ENCODE peak calls at places on chromosome X, in five cellular contexts. X, C, O, P and A are unnamed samples.

GRCh38 chrX:151713859-151714258 is 2.0 kb upstream of the FATE1 start:
- DNase-seq in O (no peak), P (no peak), C (no peak), X (no peak), A (no peak)

GRCh38 chrX:40314070-40314469 is 216.3 kb upstream of the BCOR start:
- DNase-seq in C (peak), P (no peak), O (no peak), X (no peak), A (no peak)

GRCh38 chrX:135528274-135528673 is 7.8 kb downstream of the INTS6L start:
- DNase-seq in C (no peak), O (no peak), X (no peak), P (no peak), A (no peak)

GRCh38 chrX:107025538-107025937 is 25.5 kb upstream of the MORC4 start:
- DNase-seq in X (no peak), O (peak), C (peak), P (no peak), A (peak)

GRCh38 chrX:24025741-24026402 is 1.1 kb downstream of the KLHL15 start:
- DNase-seq in O (no peak), X (no peak), C (peak), P (peak), A (no peak)

GRCh38 chrX:46757052-46757451 is 1.9 kb downstream of the SLC9A7 start:
- DNase-seq in X (no peak), C (no peak), O (no peak), P (no peak), A (no peak)

GRCh38 chrX:43605351-43605750 is 50.7 kb upstream of the MAOA start:
- DNase-seq in C (no peak), P (no peak), O (no peak), X (no peak), A (no peak)

GRCh38 chrX:44946771-44947170 is 73.8 kb downstream of the KDM6A start:
- DNase-seq in P (no peak), X (no peak), C (no peak), O (no peak), A (no peak)

GRCh38 chrX:72693477-72693876 is 20.6 kb downstream of the PHKA1 start:
- DNase-seq in X (no peak), O (no peak), P (no peak), C (no peak), A (no peak)

GRCh38 chrX:68060506-68061205 is 372.6 kb downstream of the OPHN1 start:
- DNase-seq in P (no peak), O (no peak), C (no peak), X (no peak), A (no peak)

GRCh38 chrX:13901354-13901753 is 84.5 kb upstream of the GPM6B start:
- DNase-seq in X (no peak), P (no peak), C (no peak), O (no peak), A (no peak)

GRCh38 chrX:150704030-150704613 is 10.9 kb downstream of the MTMR1 start:
- DNase-seq in X (no peak), O (no peak), P (no peak), C (no peak), A (no peak)

GRCh38 chrX:25433307-25433706 is 417.5 kb upstream of the ARX start:
- DNase-seq in P (no peak), X (no peak), C (no peak), O (no peak), A (no peak)

GRCh38 chrX:54807524-54808108 is at the start of gene MAGED2:
- DNase-seq in X (no peak), O (peak), C (peak), P (no peak), A (no peak)

GRCh38 chrX:78092296-78092695 is 11.8 kb upstream of the PGK1 start:
- DNase-seq in P (no peak), C (no peak), O (no peak), X (no peak), A (no peak)

GRCh38 chrX:110915120-110915519 is 119.5 kb upstream of the CHRDL1 start:
- DNase-seq in X (no peak), O (no peak), P (no peak), C (no peak), A (no peak)

GRCh38 chrX:136275553-136275952 is 24.4 kb upstream of the MAP7D3 start:
- DNase-seq in P (no peak), X (no peak), O (no peak), C (no peak), A (no peak)

GRCh38 chrX:84046403-84046984 is 141.5 kb downstream of the RPS6KA6 start:
- DNase-seq in P (no peak), X (no peak), C (peak), O (peak), A (peak)

GRCh38 chrX:11239230-11239629 is 54.0 kb upstream of the AMELX start:
- DNase-seq in O (peak), X (no peak), C (no peak), P (no peak), A (peak)

GRCh38 chrX:109839694-109840358 is 106.8 kb upstream of the ACSL4 start:
- DNase-seq in C (no peak), P (no peak), O (no peak), X (no peak), A (no peak)

GRCh38 chrX:132023896-132024386 is 839 bp downstream of the STK26 start:
- DNase-seq in C (no peak), P (no peak), O (no peak), X (peak), A (no peak)

GRCh38 chrX:6782831-6783230 is 247.9 kb upstream of the VCX3A start:
- DNase-seq in C (no peak), P (no peak), O (no peak), X (no peak), A (no peak)

GRCh38 chrX:74246524-74246923 is 57.5 kb upstream of the ZCCHC13 start:
- DNase-seq in C (no peak), X (no peak), O (no peak), P (no peak), A (no peak)

GRCh38 chrX:111511477-111511876 is at the start of gene SERTM2:
- DNase-seq in X (no peak), P (no peak), O (no peak), C (peak), A (no peak)

GRCh38 chrX:16251782-16252181 is 84.5 kb downstream of the MAGEB17 start:
- DNase-seq in X (no peak), O (no peak), P (no peak), C (no peak), A (no peak)

GRCh38 chrX:39504850-39505259 is 592.9 kb downstream of the BCOR start:
- DNase-seq in X (no peak), O (no peak), C (no peak), P (no peak), A (no peak)

GRCh38 chrX:53824686-53825085 is 138.2 kb upstream of the HUWE1 start:
- DNase-seq in C (no peak), P (no peak), O (no peak), X (no peak), A (no peak)

GRCh38 chrX:119266364-119266995 is 30.4 kb downstream of the PGRMC1 start:
- DNase-seq in O (no peak), X (no peak), C (peak), P (peak), A (no peak)

GRCh38 chrX:56796641-56797395 is 67.8 kb downstream of the NBDY start:
- DNase-seq in C (no peak), X (no peak), O (no peak), P (peak), A (no peak)

GRCh38 chrX:135463937-135464336 is 42.2 kb downstream of the SMIM10L2A start:
- DNase-seq in O (no peak), X (no peak), P (no peak), C (no peak), A (no peak)

GRCh38 chrX:10884246-10884645 is 226.9 kb upstream of the HCCS start:
- DNase-seq in P (no peak), X (no peak), O (no peak), C (no peak), A (no peak)

GRCh38 chrX:153074935-153075334 is 2.7 kb downstream of the PNMA6A start:
- DNase-seq in P (no peak), X (no peak), O (no peak), C (no peak), A (no peak)

GRCh38 chrX:96752776-96753175 is 68.1 kb downstream of the DIAPH2 start:
- DNase-seq in P (no peak), X (no peak), O (no peak), C (no peak), A (no peak)

GRCh38 chrX:47623540-47624027 is 3.9 kb upstream of the SYN1 start:
- DNase-seq in P (no peak), C (peak), O (peak), X (no peak), A (no peak)

GRCh38 chrX:22063284-22063683 is 31.2 kb downstream of the PHEX start:
- DNase-seq in O (no peak), P (no peak), C (no peak), X (no peak), A (no peak)

GRCh38 chrX:102934624-102935023 is 2.4 kb upstream of the RAB40AL start:
- DNase-seq in O (no peak), P (no peak), C (no peak), X (no peak), A (no peak)

GRCh38 chrX:114626323-114626722 is 42.4 kb downstream of the HTR2C start:
- DNase-seq in P (no peak), C (peak), O (no peak), X (no peak), A (no peak)

GRCh38 chrX:70960728-70961127 is 29.8 kb upstream of the SLC7A3 start:
- DNase-seq in X (no peak), O (no peak), P (no peak), C (no peak), A (no peak)

GRCh38 chrX:30620980-30621716 is 32.1 kb upstream of the GK start:
- DNase-seq in C (no peak), X (no peak), O (no peak), P (no peak), A (no peak)

GRCh38 chrX:30887721-30888120 is 1.3 kb downstream of the TAB3 start:
- DNase-seq in P (no peak), O (no peak), C (no peak), X (peak), A (no peak)